ENCODE peak calls at places on chromosomes 1 and 21, in four cellular contexts. H, C, B and T are unnamed samples.

GRCh38 chr1:13492711-13493110 is 21.1 kb downstream of the LRRC38 start:
- DNase-seq in C (no peak), B (no peak), H (no peak), T (no peak)

GRCh38 chr1:156368889-156369684 is at the start of gene RHBG:
- DNase-seq in C (peak), H (no peak), B (peak), T (no peak)

GRCh38 chr1:213474054-213474453 is 423.0 kb downstream of the RPS6KC1 start:
- DNase-seq in B (peak), C (no peak), H (peak), T (no peak)

GRCh38 chr1:63435136-63435535 is 67.7 kb downstream of the ALG6 start:
- DNase-seq in C (no peak), H (no peak), B (no peak), T (no peak)

GRCh38 chr1:53669511-53670191 is 69.3 kb downstream of the GLIS1 start:
- DNase-seq in C (no peak), H (no peak), B (no peak), T (no peak)

GRCh38 chr1:118986839-118987430 is 1.2 kb downstream of the TBX15 start:
- DNase-seq in C (no peak), H (no peak), B (peak), T (no peak)

GRCh38 chr1:110673805-110674336 is 869 bp downstream of the KCNA3 start:
- DNase-seq in C (no peak), H (peak), B (no peak), T (no peak)

GRCh38 chr1:7470904-7471638 is 300.0 kb upstream of the VAMP3 start:
- DNase-seq in C (no peak), H (no peak), B (no peak), T (no peak)

GRCh38 chr1:42476605-42477004 is 13.5 kb downstream of the CCDC30 start:
- DNase-seq in C (no peak), H (no peak), B (no peak), T (no peak)

GRCh38 chr1:7783178-7783711 is 846 bp upstream of the PER3 start:
- DNase-seq in B (peak), H (no peak), C (peak), T (no peak)

GRCh38 chr1:68217060-68217554 is 15.2 kb downstream of the WLS start:
- DNase-seq in H (no peak), C (no peak), B (peak), T (no peak)

GRCh38 chr1:112702067-112702395 is 4.9 kb downstream of the RHOC start:
- DNase-seq in B (no peak), C (no peak), H (no peak), T (no peak)

GRCh38 chr21:32940079-32941014 is 85.4 kb upstream of the OLIG2 start:
- DNase-seq in H (peak), B (peak), C (peak), T (no peak)

GRCh38 chr1:44519035-44519676 is 114.1 kb downstream of the RNF220 start:
- DNase-seq in H (no peak), C (no peak), B (no peak), T (no peak)

GRCh38 chr1:44499306-44499705 is 94.3 kb downstream of the RNF220 start:
- DNase-seq in H (no peak), B (no peak), C (no peak), T (no peak)

GRCh38 chr1:24970399-24970753 is 40.3 kb upstream of the RUNX3 start:
- DNase-seq in C (peak), H (no peak), B (peak), T (no peak)

GRCh38 chr1:185819798-185820197 is 85.6 kb downstream of the HMCN1 start:
- DNase-seq in H (no peak), C (no peak), B (no peak), T (no peak)

GRCh38 chr1:29121951-29122661 is 1.6 kb downstream of the TMEM200B start:
- DNase-seq in B (peak), H (peak), C (peak), T (no peak)

GRCh38 chr21:26732442-26733221 is 112.6 kb downstream of the ADAMTS1 start:
- DNase-seq in H (peak), B (peak), C (peak), T (no peak)

GRCh38 chr1:218344814-218345672 is at the start of gene TGFB2:
- DNase-seq in H (peak), B (peak), C (peak), T (no peak)

GRCh38 chr1:25011966-25012625 is 82.0 kb upstream of the RUNX3 start:
- DNase-seq in C (peak), H (no peak), B (no peak), T (no peak)

GRCh38 chr1:151443846-151444790 is 15.2 kb downstream of the POGZ start:
- DNase-seq in B (peak), C (peak), H (peak), T (peak)

GRCh38 chr1:26610781-26611180 is 81.2 kb downstream of the RPS6KA1 start:
- DNase-seq in C (no peak), H (no peak), B (peak), T (no peak)

GRCh38 chr1:174999926-175000696 is at the start of gene CACYBP:
- DNase-seq in C (no peak), B (peak), H (peak), T (no peak)

GRCh38 chr1:242824435-242824834 is 299.9 kb upstream of the PLD5 start:
- DNase-seq in C (no peak), H (no peak), B (peak), T (no peak)

GRCh38 chr1:170555370-170555769 is 23.4 kb downstream of the GORAB start:
- DNase-seq in H (no peak), B (no peak), C (no peak), T (no peak)

GRCh38 chr1:224235819-224236493 is 52.9 kb downstream of the DEGS1 start:
- DNase-seq in C (no peak), B (no peak), H (no peak), T (no peak)

GRCh38 chr1:209685835-209686234 is 10.6 kb downstream of the G0S2 start:
- DNase-seq in B (peak), H (no peak), C (no peak), T (no peak)

GRCh38 chr1:160007577-160008200 is 24.1 kb downstream of the PIGM start:
- DNase-seq in H (no peak), B (peak), C (peak), T (no peak)

GRCh38 chr1:203772836-203773235 is 7.9 kb downstream of the LAX1 start:
- DNase-seq in H (no peak), B (peak), C (no peak), T (no peak)